ENCODE peak calls at places on chromosomes 1 and 21, in nine cellular contexts. One of them, this sample, is unnamed.

GRCh38 chr1:99674665-99675064 is 28.8 kb downstream of the PALMD start:
- DNase-seq in IMR-90: peak; percentile 44
- DNase-seq in pancreas: no peak
- DNase-seq in heart right ventricle: no peak
- DNase-seq in keratinocyte: no peak
- DNase-seq in psoas muscle: no peak
- DNase-seq in left ventricle myocardium inferior: no peak
- DNase-seq in BE2C: no peak
- DNase-seq in K562: no peak
- DNase-seq in this sample: no peak

GRCh38 chr1:45573231-45573804 is 10.5 kb upstream of the NASP start:
- DNase-seq in IMR-90: no peak
- DNase-seq in pancreas: peak; percentile 7
- DNase-seq in heart right ventricle: no peak
- DNase-seq in keratinocyte: no peak
- DNase-seq in psoas muscle: no peak
- DNase-seq in left ventricle myocardium inferior: no peak
- DNase-seq in BE2C: no peak
- DNase-seq in K562: no peak
- DNase-seq in this sample: no peak

GRCh38 chr1:104987210-104987609 is 1237.5 kb downstream of the AMY1C start:
- DNase-seq in IMR-90: no peak
- DNase-seq in pancreas: no peak
- DNase-seq in heart right ventricle: no peak
- DNase-seq in keratinocyte: no peak
- DNase-seq in psoas muscle: no peak
- DNase-seq in left ventricle myocardium inferior: no peak
- DNase-seq in BE2C: no peak
- DNase-seq in K562: no peak
- DNase-seq in this sample: no peak

GRCh38 chr1:86429122-86429725 is 5.3 kb downstream of the CLCA2 start:
- DNase-seq in IMR-90: no peak
- DNase-seq in pancreas: no peak
- DNase-seq in heart right ventricle: no peak
- DNase-seq in keratinocyte: no peak
- DNase-seq in psoas muscle: no peak
- DNase-seq in left ventricle myocardium inferior: no peak
- DNase-seq in BE2C: no peak
- DNase-seq in K562: no peak
- DNase-seq in this sample: no peak

GRCh38 chr1:228154685-228155571 is 5.2 kb downstream of the GJC2 start:
- DNase-seq in IMR-90: no peak
- DNase-seq in pancreas: peak; percentile 32
- DNase-seq in heart right ventricle: no peak
- DNase-seq in keratinocyte: peak; percentile 80
- DNase-seq in psoas muscle: no peak
- DNase-seq in left ventricle myocardium inferior: peak; percentile 11
- DNase-seq in BE2C: peak; percentile 7
- DNase-seq in K562: no peak
- DNase-seq in this sample: no peak

GRCh38 chr1:21149430-21149861 is 27.3 kb downstream of the EIF4G3 start:
- DNase-seq in IMR-90: peak; percentile 56
- DNase-seq in pancreas: no peak
- DNase-seq in heart right ventricle: peak; percentile 46
- DNase-seq in keratinocyte: peak; percentile 40
- DNase-seq in psoas muscle: no peak
- DNase-seq in left ventricle myocardium inferior: no peak
- DNase-seq in BE2C: no peak
- DNase-seq in K562: no peak
- DNase-seq in this sample: no peak

GRCh38 chr21:42837421-42838211 is 41.7 kb downstream of the WDR4 start:
- DNase-seq in IMR-90: no peak
- DNase-seq in pancreas: no peak
- DNase-seq in heart right ventricle: no peak
- DNase-seq in keratinocyte: no peak
- DNase-seq in psoas muscle: no peak
- DNase-seq in left ventricle myocardium inferior: peak; percentile 13
- DNase-seq in BE2C: no peak
- DNase-seq in K562: peak; percentile 61
- DNase-seq in this sample: no peak

GRCh38 chr1:19892628-19893168 is 10.5 kb downstream of the OTUD3 start:
- DNase-seq in IMR-90: peak; percentile 32
- DNase-seq in pancreas: no peak
- DNase-seq in heart right ventricle: no peak
- DNase-seq in keratinocyte: no peak
- DNase-seq in psoas muscle: no peak
- DNase-seq in left ventricle myocardium inferior: no peak
- DNase-seq in BE2C: no peak
- DNase-seq in K562: no peak
- DNase-seq in this sample: no peak

GRCh38 chr1:219324171-219324570 is 150.5 kb downstream of the LYPLAL1 start:
- DNase-seq in IMR-90: no peak
- DNase-seq in pancreas: no peak
- DNase-seq in heart right ventricle: no peak
- DNase-seq in keratinocyte: no peak
- DNase-seq in psoas muscle: no peak
- DNase-seq in left ventricle myocardium inferior: no peak
- DNase-seq in BE2C: no peak
- DNase-seq in K562: no peak
- DNase-seq in this sample: no peak

GRCh38 chr1:217896490-217896889 is 265.3 kb downstream of the SPATA17 start:
- DNase-seq in IMR-90: no peak
- DNase-seq in pancreas: no peak
- DNase-seq in heart right ventricle: no peak
- DNase-seq in keratinocyte: no peak
- DNase-seq in psoas muscle: no peak
- DNase-seq in left ventricle myocardium inferior: no peak
- DNase-seq in BE2C: no peak
- DNase-seq in K562: no peak
- DNase-seq in this sample: no peak

GRCh38 chr1:30034627-30035521 is 688.5 kb downstream of the MATN1 start:
- DNase-seq in IMR-90: peak; percentile 5
- DNase-seq in pancreas: no peak
- DNase-seq in heart right ventricle: peak; percentile 27
- DNase-seq in keratinocyte: no peak
- DNase-seq in psoas muscle: no peak
- DNase-seq in left ventricle myocardium inferior: no peak
- DNase-seq in BE2C: peak; percentile 49
- DNase-seq in K562: no peak
- DNase-seq in this sample: no peak

GRCh38 chr1:31570228-31570627 is 6.1 kb upstream of the TINAGL1 start:
- DNase-seq in IMR-90: no peak
- DNase-seq in pancreas: peak; percentile 33
- DNase-seq in heart right ventricle: no peak
- DNase-seq in keratinocyte: no peak
- DNase-seq in psoas muscle: no peak
- DNase-seq in left ventricle myocardium inferior: no peak
- DNase-seq in BE2C: no peak
- DNase-seq in K562: no peak
- DNase-seq in this sample: no peak

GRCh38 chr1:212401838-212402582 is 12.7 kb downstream of the PACC1 start:
- DNase-seq in IMR-90: peak; percentile 73
- DNase-seq in pancreas: no peak
- DNase-seq in heart right ventricle: no peak
- DNase-seq in keratinocyte: peak; percentile 68
- DNase-seq in psoas muscle: no peak
- DNase-seq in left ventricle myocardium inferior: no peak
- DNase-seq in BE2C: no peak
- DNase-seq in K562: no peak
- DNase-seq in this sample: no peak

GRCh38 chr1:221841291-221841982 is 99.5 kb upstream of the DUSP10 start:
- DNase-seq in IMR-90: no peak
- DNase-seq in pancreas: no peak
- DNase-seq in heart right ventricle: no peak
- DNase-seq in keratinocyte: no peak
- DNase-seq in psoas muscle: no peak
- DNase-seq in left ventricle myocardium inferior: no peak
- DNase-seq in BE2C: no peak
- DNase-seq in K562: no peak
- DNase-seq in this sample: no peak

GRCh38 chr1:150575518-150576366 is 3.7 kb downstream of the MCL1 start:
- DNase-seq in IMR-90: peak; percentile 23
- DNase-seq in pancreas: no peak
- DNase-seq in heart right ventricle: no peak
- DNase-seq in keratinocyte: no peak
- DNase-seq in psoas muscle: no peak
- DNase-seq in left ventricle myocardium inferior: no peak
- DNase-seq in BE2C: no peak
- DNase-seq in K562: no peak
- DNase-seq in this sample: no peak

DNA sequence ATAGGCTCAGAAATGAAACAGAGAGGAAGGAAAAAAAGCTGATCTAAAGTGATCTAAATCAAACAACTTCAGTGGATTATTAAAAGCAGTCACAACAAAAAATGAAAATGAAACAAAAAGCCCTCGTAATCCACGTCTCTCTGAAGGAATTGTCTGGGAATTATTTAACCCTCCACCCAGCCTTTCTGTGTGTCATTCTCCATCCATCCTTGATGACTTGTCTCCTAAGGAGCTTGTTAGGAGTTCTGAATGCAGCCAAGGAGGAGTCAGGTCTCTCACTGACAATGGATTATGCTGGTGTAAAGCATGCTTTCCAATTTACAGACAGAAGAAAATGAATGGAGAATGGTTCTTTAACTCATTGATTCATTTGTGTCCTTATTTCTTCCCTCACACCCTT is 359.3 kb upstream of the RUNX1 start:
- DNase-seq in IMR-90: peak; percentile 58
- DNase-seq in pancreas: no peak
- DNase-seq in heart right ventricle: no peak
- DNase-seq in keratinocyte: no peak
- DNase-seq in psoas muscle: no peak
- DNase-seq in left ventricle myocardium inferior: no peak
- DNase-seq in BE2C: no peak
- DNase-seq in K562: no peak
- DNase-seq in this sample: no peak
- H3K4me3 ChIP-seq in IMR-90: peak overlapping the region; percentile 31
- H3K4me3 ChIP-seq in pancreas: no peak overlapping the region
- H3K4me3 ChIP-seq in heart right ventricle: no peak overlapping the region
- H3K4me3 ChIP-seq in keratinocyte: no peak overlapping the region
- H3K4me3 ChIP-seq in psoas muscle: no peak overlapping the region
- H3K4me3 ChIP-seq in left ventricle myocardium inferior: no peak overlapping the region
- H3K4me3 ChIP-seq in BE2C: no peak overlapping the region
- H3K4me3 ChIP-seq in K562: no peak overlapping the region
- H3K4me3 ChIP-seq in this sample: peak overlapping the region; percentile 12

DNA sequence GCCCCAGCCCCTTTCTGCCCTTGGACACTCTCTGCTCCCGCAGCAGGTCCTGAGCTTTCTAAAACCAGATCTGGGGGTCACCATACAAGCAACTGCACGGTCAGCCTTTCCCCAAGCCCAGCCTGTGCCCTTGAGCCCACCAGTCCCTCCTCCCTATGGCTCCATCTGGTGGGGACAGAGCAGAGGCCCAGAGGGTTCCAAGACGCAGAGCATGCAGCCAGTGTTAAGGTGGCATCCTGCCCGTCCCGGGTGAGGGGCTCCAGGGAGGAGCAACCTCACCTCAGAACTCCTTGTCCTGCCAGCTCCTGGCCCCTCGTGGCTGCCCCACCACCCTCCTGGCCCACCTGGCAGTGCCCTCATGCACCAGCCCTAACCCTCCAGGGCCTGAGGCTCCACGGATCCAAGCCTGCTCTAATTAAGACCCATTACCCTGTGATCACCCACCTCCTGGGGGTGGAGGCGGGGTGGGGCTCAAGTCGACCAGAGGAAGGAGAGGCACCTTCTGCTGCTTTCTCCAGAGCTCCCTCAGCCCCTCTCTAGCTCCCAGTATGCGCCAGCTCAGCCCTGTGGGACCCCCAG is 8.5 kb downstream of the CHD5 start:
- DNase-seq in IMR-90: no peak
- DNase-seq in pancreas: no peak
- DNase-seq in heart right ventricle: no peak
- DNase-seq in keratinocyte: no peak
- DNase-seq in psoas muscle: no peak
- DNase-seq in left ventricle myocardium inferior: no peak
- DNase-seq in BE2C: peak; percentile 66
- DNase-seq in K562: no peak
- DNase-seq in this sample: peak; percentile 35
- TF ChIP-seq CTCF in IMR-90: peak; percentile 27
- TF ChIP-seq CTCF in pancreas: no peak
- TF ChIP-seq CTCF in heart right ventricle: peak; percentile 17
- TF ChIP-seq CTCF in keratinocyte: peak; percentile 66
- TF ChIP-seq CTCF in psoas muscle: no peak
- TF ChIP-seq CTCF in left ventricle myocardium inferior: peak; percentile 34
- TF ChIP-seq CTCF in BE2C: peak; percentile 66
- TF ChIP-seq CTCF in K562: peak; percentile 65
- TF ChIP-seq CTCF in this sample: no peak

GRCh38 chr1:34925730-34926129 is 3.7 kb downstream of the DLGAP3 start:
- DNase-seq in IMR-90: no peak
- DNase-seq in pancreas: no peak
- DNase-seq in heart right ventricle: no peak
- DNase-seq in keratinocyte: no peak
- DNase-seq in psoas muscle: no peak
- DNase-seq in left ventricle myocardium inferior: no peak
- DNase-seq in BE2C: no peak
- DNase-seq in K562: no peak
- DNase-seq in this sample: no peak
- H3K27me3 ChIP-seq in IMR-90: peaks cover 43% of the 10 kb centered on the region
- H3K27me3 ChIP-seq in pancreas: no peaks in the 10 kb centered on the region
- H3K27me3 ChIP-seq in heart right ventricle: peaks cover 92% of the 10 kb centered on the region
- H3K27me3 ChIP-seq in keratinocyte: peaks cover 46% of the 10 kb centered on the region
- H3K27me3 ChIP-seq in psoas muscle: peaks cover 84% of the 10 kb centered on the region
- H3K27me3 ChIP-seq in left ventricle myocardium inferior: peaks cover 97% of the 10 kb centered on the region
- H3K27me3 ChIP-seq in BE2C: peaks cover 4% of the 10 kb centered on the region
- H3K27me3 ChIP-seq in K562: peaks cover 12% of the 10 kb centered on the region
- H3K27me3 ChIP-seq in this sample: peaks cover 62% of the 10 kb centered on the region

GRCh38 chr21:39454949-39455668 is 3.3 kb downstream of the SH3BGR start:
- DNase-seq in IMR-90: no peak
- DNase-seq in pancreas: no peak
- DNase-seq in heart right ventricle: peak; percentile 35
- DNase-seq in keratinocyte: no peak
- DNase-seq in psoas muscle: no peak
- DNase-seq in left ventricle myocardium inferior: no peak
- DNase-seq in BE2C: no peak
- DNase-seq in K562: no peak
- DNase-seq in this sample: peak; percentile 41

GRCh38 chr21:39451332-39452206 is at the start of gene SH3BGR:
- DNase-seq in IMR-90: no peak
- DNase-seq in pancreas: peak; percentile 64
- DNase-seq in heart right ventricle: peak; percentile 80
- DNase-seq in keratinocyte: no peak
- DNase-seq in psoas muscle: peak; percentile 70
- DNase-seq in left ventricle myocardium inferior: peak; percentile 73
- DNase-seq in BE2C: peak; percentile 35
- DNase-seq in K562: peak; percentile 73
- DNase-seq in this sample: peak; percentile 88

GRCh38 chr21:39452965-39453332 is 1.2 kb downstream of the SH3BGR start:
- DNase-seq in IMR-90: no peak
- DNase-seq in pancreas: no peak
- DNase-seq in heart right ventricle: no peak
- DNase-seq in keratinocyte: no peak
- DNase-seq in psoas muscle: no peak
- DNase-seq in left ventricle myocardium inferior: no peak
- DNase-seq in BE2C: no peak
- DNase-seq in K562: no peak
- DNase-seq in this sample: no peak

GRCh38 chr21:39452207-39452964 is 616 bp downstream of the SH3BGR start:
- DNase-seq in IMR-90: peak; percentile 83
- DNase-seq in pancreas: no peak
- DNase-seq in heart right ventricle: no peak
- DNase-seq in keratinocyte: no peak
- DNase-seq in psoas muscle: no peak
- DNase-seq in left ventricle myocardium inferior: no peak
- DNase-seq in BE2C: no peak
- DNase-seq in K562: no peak
- DNase-seq in this sample: no peak

GRCh38 chr21:39453571-39454179 is 1.9 kb downstream of the SH3BGR start:
- DNase-seq in IMR-90: no peak
- DNase-seq in pancreas: no peak
- DNase-seq in heart right ventricle: no peak
- DNase-seq in keratinocyte: no peak
- DNase-seq in psoas muscle: no peak
- DNase-seq in left ventricle myocardium inferior: no peak
- DNase-seq in BE2C: no peak
- DNase-seq in K562: no peak
- DNase-seq in this sample: no peak
- H3K4me3 ChIP-seq in IMR-90: no peak overlapping the region
- H3K4me3 ChIP-seq in pancreas: no peak overlapping the region
- H3K4me3 ChIP-seq in heart right ventricle: peak overlapping the region; percentile 3
- H3K4me3 ChIP-seq in keratinocyte: no peak overlapping the region
- H3K4me3 ChIP-seq in psoas muscle: peak overlapping the region; percentile 75
- H3K4me3 ChIP-seq in left ventricle myocardium inferior: peak overlapping the region; percentile 65
- H3K4me3 ChIP-seq in BE2C: no peak overlapping the region
- H3K4me3 ChIP-seq in K562: no peak overlapping the region
- H3K4me3 ChIP-seq in this sample: peak overlapping the region; percentile 61